ENCODE peak calls at places on chromosome 6, in nine cellular contexts. M is mesendoderm, C is PC-9, K is AG04450, R is dorsolateral prefrontal cortex, U is substantia nigra, V is HepG2, Q is upper lobe of right lung, B is fibroblast of lung. A is an unnamed sample.

GRCh38 chr6:16625319-16626240 is 135.7 kb downstream of the ATXN1 start:
- DNase-seq in Q (no peak), B (no peak), U (no peak), M (no peak), R (no peak), V (no peak), C (no peak), K (no peak), A (no peak)

GRCh38 chr6:121748376-121748775 is 312.9 kb downstream of the GJA1 start:
- DNase-seq in M (peak), K (no peak), R (no peak), Q (no peak), U (no peak), B (peak), C (no peak), V (no peak), A (no peak)

GRCh38 chr6:24667378-24667803 is 514 bp downstream of the ACOT13 start:
- DNase-seq in V (peak), K (no peak), Q (no peak), C (no peak), M (peak), R (no peak), U (no peak), B (no peak), A (no peak)

GRCh38 chr6:107786709-107787588 is 37.2 kb downstream of the SCML4 start:
- DNase-seq in C (no peak), Q (no peak), R (no peak), M (no peak), K (no peak), U (no peak), B (no peak), V (no peak), A (no peak)

GRCh38 chr6:118356054-118356453 is 192.0 kb upstream of the PLN start:
- DNase-seq in M (no peak), R (no peak), B (no peak), C (no peak), V (no peak), K (peak), U (no peak), Q (no peak), A (no peak)

GRCh38 chr6:106692112-106692822 is 62.9 kb downstream of the QRSL1 start:
- DNase-seq in B (peak), Q (no peak), M (peak), K (no peak), C (peak), R (no peak), U (peak), V (no peak), A (no peak)

GRCh38 chr6:162099685-162100084 is 627.9 kb downstream of the PRKN start:
- DNase-seq in K (peak), R (no peak), M (no peak), V (peak), Q (peak), C (no peak), U (no peak), B (peak), A (no peak)

GRCh38 chr6:56953597-56954388 is 1.1 kb upstream of the BEND6 start:
- DNase-seq in U (no peak), R (no peak), M (peak), V (no peak), C (peak), Q (no peak), K (no peak), B (peak), A (peak)

GRCh38 chr6:37657117-37657886 is 40.4 kb downstream of the MDGA1 start:
- DNase-seq in Q (no peak), U (no peak), R (no peak), C (peak), M (peak), B (peak), V (no peak), K (no peak), A (no peak)

GRCh38 chr6:134093007-134093573 is 40.7 kb upstream of the SLC2A12 start:
- DNase-seq in Q (no peak), M (no peak), K (no peak), B (no peak), U (no peak), C (no peak), R (no peak), V (no peak), A (no peak)

GRCh38 chr6:167141667-167142432 is 15.9 kb downstream of the GPR31 start:
- DNase-seq in V (peak), C (peak), M (peak), U (no peak), R (no peak), K (no peak), Q (no peak), B (no peak), A (peak)

GRCh38 chr6:81759782-81760181 is 7.3 kb upstream of the TENT5A start:
- DNase-seq in B (peak), Q (no peak), V (no peak), U (no peak), R (no peak), C (no peak), M (no peak), K (no peak), A (no peak)

GRCh38 chr6:146267946-146268345 is 239.1 kb downstream of the GRM1 start:
- DNase-seq in U (no peak), M (no peak), Q (no peak), C (no peak), K (no peak), R (no peak), B (no peak), V (no peak), A (no peak)

GRCh38 chr6:53095270-53095669 is 30.1 kb downstream of the FBXO9 start:
- DNase-seq in M (no peak), R (no peak), V (no peak), U (no peak), B (no peak), Q (no peak), C (no peak), K (no peak), A (no peak)

GRCh38 chr6:105326216-105326615 is 76.7 kb downstream of the PREP start:
- DNase-seq in B (peak), K (no peak), U (no peak), Q (no peak), V (peak), C (peak), M (no peak), R (no peak), A (peak)

GRCh38 chr6:99736302-99736701 is 129.7 kb downstream of the PRDM13 start:
- DNase-seq in R (no peak), C (no peak), U (no peak), K (no peak), Q (no peak), M (peak), B (no peak), V (no peak), A (no peak)

GRCh38 chr6:113578691-113579090 is 278.5 kb upstream of the MARCKS start:
- DNase-seq in M (no peak), K (no peak), R (no peak), Q (no peak), V (no peak), C (no peak), U (no peak), B (no peak), A (no peak)

GRCh38 chr6:158154816-158155215 is 13.2 kb downstream of the SERAC1 start:
- DNase-seq in V (no peak), M (no peak), B (no peak), Q (no peak), R (no peak), C (no peak), K (no peak), U (no peak), A (peak)

GRCh38 chr6:98835149-98836024 is 1.0 kb downstream of the POU3F2 start:
- DNase-seq in M (peak), K (no peak), B (no peak), U (no peak), Q (no peak), C (no peak), V (no peak), R (no peak), A (no peak)

GRCh38 chr6:26322645-26323482 is 42.1 kb upstream of the BTN3A2 start:
- DNase-seq in V (peak), B (peak), M (peak), Q (no peak), C (peak), U (no peak), R (no peak), K (no peak), A (no peak)

GRCh38 chr6:20866038-20866437 is 331.8 kb downstream of the CDKAL1 start:
- DNase-seq in B (no peak), R (no peak), V (no peak), M (no peak), K (no peak), C (no peak), U (no peak), Q (no peak), A (no peak)

GRCh38 chr6:33958208-33958862 is 154.5 kb upstream of the MLN start:
- DNase-seq in Q (peak), K (no peak), V (peak), C (no peak), U (no peak), B (no peak), R (no peak), M (peak), A (no peak)

GRCh38 chr6:133896344-133896721 is 7.4 kb downstream of the TCF21 start:
- DNase-seq in V (peak), K (no peak), U (no peak), M (no peak), C (no peak), B (no peak), R (no peak), Q (no peak), A (no peak)

GRCh38 chr6:51928320-51928719 is 159.1 kb downstream of the PKHD1 start:
- DNase-seq in M (no peak), V (no peak), C (no peak), Q (no peak), K (no peak), U (no peak), B (no peak), R (no peak), A (no peak)

DNA sequence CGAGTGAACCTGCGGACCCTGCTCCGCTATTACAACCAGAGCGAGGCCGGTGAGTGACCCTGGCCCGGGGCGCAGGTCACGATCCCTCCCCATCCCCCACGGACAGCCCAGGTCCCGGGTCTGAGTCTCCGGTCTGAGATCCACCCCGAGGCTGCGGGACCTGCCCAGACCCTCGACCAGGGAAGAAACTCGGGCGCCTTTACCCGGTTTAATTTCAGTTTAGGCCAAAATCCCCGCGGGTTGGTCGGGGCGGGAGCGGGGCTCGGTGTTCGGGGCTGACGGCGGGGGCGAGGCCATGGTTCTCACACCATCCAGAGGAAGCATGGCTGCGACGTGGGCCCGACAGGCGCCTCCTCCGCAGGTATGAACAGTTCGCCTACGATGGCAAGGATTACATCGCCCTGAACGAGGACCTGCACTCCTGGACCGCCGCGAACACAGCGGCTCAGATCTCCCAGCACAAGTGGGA is 46.9 kb upstream of the TRIM26 start:
- DNase-seq in C (no peak), K (no peak), R (no peak), V (no peak), U (no peak), M (peak), Q (peak), B (peak), A (peak)
- H3K27ac ChIP-seq in C (no peak), K (peak), R (peak), V (no peak), U (peak), M (no peak), Q (no peak), B (no peak), A (no peak)

DNA sequence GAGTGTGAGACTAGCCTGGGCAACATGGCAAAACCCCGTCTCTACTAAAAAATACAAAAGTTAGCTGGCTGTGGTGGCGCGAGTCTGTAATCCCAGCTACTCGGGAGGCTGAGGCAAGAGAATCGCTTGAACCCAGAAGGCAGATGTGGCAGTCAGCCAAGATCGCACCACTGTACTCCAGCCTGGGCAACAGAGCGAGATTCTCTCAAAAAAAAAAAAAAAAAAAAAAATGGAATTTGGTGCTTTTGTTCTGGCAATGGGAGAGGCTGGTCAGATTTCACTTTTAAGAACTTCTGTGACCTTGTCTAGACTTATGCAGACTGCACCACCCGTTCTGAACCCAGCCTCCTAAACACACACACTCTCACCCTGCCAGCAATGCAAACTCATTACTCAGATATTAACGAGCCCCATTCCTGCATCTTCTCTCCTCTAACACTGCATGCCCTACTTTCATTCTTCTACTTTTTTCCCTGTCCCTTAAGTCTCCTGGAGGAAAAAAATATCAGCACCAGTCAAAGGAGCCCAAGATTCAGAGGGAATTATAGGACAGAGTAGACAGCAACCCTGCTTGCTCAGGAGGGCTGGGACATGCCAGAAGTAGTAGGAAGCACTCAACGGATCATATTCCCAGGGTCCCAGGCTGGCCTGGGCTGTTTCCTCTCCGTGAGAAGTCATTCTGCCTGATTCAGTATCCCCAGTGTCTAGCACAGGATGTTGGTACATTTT is 4.4 kb downstream of the MOCS1 start:
- DNase-seq in V (peak), Q (no peak), U (no peak), K (no peak), M (no peak), B (peak), R (no peak), C (no peak), A (no peak)
- H3K27ac ChIP-seq in V (no peak), Q (peak), U (no peak), K (no peak), M (no peak), B (peak), R (peak), C (no peak), A (peak)

GRCh38 chr6:12279322-12280098 is 10.7 kb upstream of the EDN1 start:
- DNase-seq in K (no peak), Q (no peak), R (no peak), M (no peak), B (no peak), C (no peak), U (no peak), V (no peak), A (no peak)
- H3K27ac ChIP-seq in K (no peak), Q (no peak), R (no peak), M (no peak), B (no peak), C (no peak), U (no peak), V (no peak), A (no peak)

DNA sequence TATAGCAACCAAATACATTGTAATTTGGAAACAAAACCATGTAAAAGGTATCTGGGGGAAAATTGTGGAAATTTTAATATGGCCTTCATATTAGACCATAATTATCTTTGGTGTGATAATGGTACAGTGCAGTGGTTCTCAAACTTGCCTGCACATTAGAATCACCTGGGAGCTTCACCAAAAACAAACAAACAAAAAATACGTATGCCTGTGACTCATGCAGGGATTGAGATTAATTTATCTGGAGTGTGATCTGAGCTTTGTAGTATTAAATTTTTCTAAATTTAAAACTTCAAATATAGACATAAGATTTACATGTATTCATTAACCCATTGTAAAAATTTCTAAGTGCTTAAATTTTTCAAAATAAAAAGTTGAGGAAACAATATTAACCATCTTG is 31.5 kb downstream of the ARHGAP18 start:
- DNase-seq in M (no peak), B (no peak), U (no peak), R (no peak), Q (no peak), C (no peak), K (no peak), V (no peak), A (no peak)
- H3K27ac ChIP-seq in M (no peak), B (peak), U (no peak), R (no peak), Q (peak), C (no peak), K (no peak), V (peak), A (peak)

GRCh38 chr6:21971540-21971939 is 325.3 kb downstream of the PRL start:
- DNase-seq in B (no peak), V (no peak), C (no peak), M (peak), Q (no peak), R (no peak), K (no peak), U (no peak), A (no peak)
- H3K27ac ChIP-seq in B (no peak), V (no peak), C (no peak), M (no peak), Q (no peak), R (no peak), K (no peak), U (no peak), A (no peak)

GRCh38 chr6:54195637-54196036 is 84.4 kb downstream of the MLIP start:
- DNase-seq in M (no peak), B (no peak), K (no peak), C (no peak), V (no peak), U (no peak), R (no peak), Q (no peak), A (no peak)

GRCh38 chr6:54193560-54193959 is 82.3 kb downstream of the MLIP start:
- DNase-seq in K (no peak), B (no peak), V (no peak), M (peak), R (no peak), C (no peak), U (no peak), Q (no peak), A (no peak)

GRCh38 chr6:54194067-54194466 is 82.8 kb downstream of the MLIP start:
- DNase-seq in Q (no peak), K (peak), B (peak), M (peak), C (no peak), V (no peak), R (no peak), U (no peak), A (no peak)

GRCh38 chr6:54198134-54198533 is 86.9 kb downstream of the MLIP start:
- DNase-seq in U (no peak), B (no peak), Q (no peak), K (no peak), R (no peak), V (peak), C (no peak), M (no peak), A (no peak)

GRCh38 chr6:54196905-54197304 is 85.7 kb downstream of the MLIP start:
- DNase-seq in V (no peak), Q (no peak), R (no peak), M (no peak), B (no peak), K (no peak), C (no peak), U (no peak), A (no peak)
- H3K27ac ChIP-seq in V (no peak), Q (no peak), R (no peak), M (no peak), B (no peak), K (no peak), C (no peak), U (no peak), A (no peak)

DNA sequence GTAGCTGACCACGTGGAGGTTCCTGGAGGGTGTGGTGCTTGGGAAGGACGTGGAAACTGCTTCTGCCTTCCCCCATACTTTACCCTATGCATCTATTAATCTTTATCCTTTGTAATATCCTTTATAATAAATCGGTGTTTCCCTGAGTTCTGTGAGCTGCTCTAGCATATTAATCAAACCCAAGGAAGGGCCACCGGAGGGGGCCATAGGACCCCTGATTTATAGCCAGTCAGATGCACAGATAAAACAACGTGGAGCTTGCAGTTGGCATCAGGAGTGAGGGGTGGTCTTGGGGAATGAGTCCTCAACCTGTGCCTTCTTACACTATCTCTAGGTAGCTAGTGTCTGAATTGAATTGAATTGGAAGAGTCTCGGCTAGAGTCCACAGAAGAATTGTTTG is 36.5 kb upstream of the TFAP2A start:
- DNase-seq in C (no peak), R (no peak), B (no peak), K (no peak), V (no peak), Q (no peak), U (no peak), M (no peak), A (no peak)
- H3K27ac ChIP-seq in C (peak), R (no peak), B (no peak), K (no peak), V (no peak), Q (peak), U (no peak), M (no peak), A (no peak)